ENCODE peak calls at places on chromosomes 7 and 10, in eight cellular contexts. L, X, E, V, B, O, G and Q are unnamed samples.
A peak's percentile ranks its signal among the peaks of the same experiment; 100 is the strongest.

GRCh38 chr10:28652101-28652500 is 25.2 kb upstream of the BAMBI start:
- DNase-seq in L (no peak), X (no peak), E (no peak), V (no peak), B (no peak), O (no peak), G (no peak), Q (no peak)

GRCh38 chr7:28747404-28747803 is 210.7 kb downstream of the TRIL start:
- DNase-seq in L (no peak), X (no peak), E (no peak), V (no peak), B (no peak), O (no peak), G (no peak), Q (no peak)

GRCh38 chr10:71068811-71069411 is 143.5 kb upstream of the UNC5B start:
- DNase-seq in L (peak; percentile 5), X (peak; percentile 2), E (no peak), V (peak; percentile 73), B (no peak), O (no peak), G (no peak), Q (no peak)

GRCh38 chr10:114764656-114765055 is 56.9 kb upstream of the FHIP2A start:
- DNase-seq in L (no peak), X (no peak), E (no peak), V (no peak), B (no peak), O (no peak), G (no peak), Q (no peak)

GRCh38 chr7:153476166-153476565 is 576.0 kb upstream of the DPP6 start:
- DNase-seq in L (no peak), X (no peak), E (no peak), V (no peak), B (no peak), O (no peak), G (no peak), Q (no peak)

GRCh38 chr10:50605280-50606270 is 18.2 kb downstream of the SGMS1 start:
- DNase-seq in L (peak; percentile 95), X (peak; percentile 98), E (no peak), V (no peak), B (no peak), O (no peak), G (peak; percentile 87), Q (no peak)

GRCh38 chr10:106535304-106535964 is 629.1 kb downstream of the SORCS1 start:
- DNase-seq in L (no peak), X (no peak), E (no peak), V (no peak), B (no peak), O (no peak), G (no peak), Q (no peak)

GRCh38 chr7:37419496-37419895 is 29.2 kb downstream of the ELMO1 start:
- DNase-seq in L (no peak), X (no peak), E (no peak), V (no peak), B (no peak), O (no peak), G (no peak), Q (no peak)

GRCh38 chr10:122373713-122374112 is 795 bp upstream of the PLEKHA1 start:
- DNase-seq in L (no peak), X (peak; percentile 4), E (no peak), V (no peak), B (no peak), O (no peak), G (no peak), Q (no peak)

GRCh38 chr10:16816830-16817124 is 447 bp downstream of the RSU1 start:
- DNase-seq in L (no peak), X (peak; percentile 33), E (no peak), V (no peak), B (no peak), O (no peak), G (peak; percentile 24), Q (no peak)

GRCh38 chr7:39950473-39951155 is 558 bp downstream of the CDK13 start:
- DNase-seq in L (peak; percentile 49), X (peak; percentile 40), E (peak; percentile 27), V (peak; percentile 24), B (peak; percentile 39), O (no peak), G (peak; percentile 45), Q (peak; percentile 31)

GRCh38 chr7:922334-923107 is 32.0 kb downstream of the ADAP1 start:
- DNase-seq in L (no peak), X (no peak), E (no peak), V (no peak), B (no peak), O (no peak), G (no peak), Q (no peak)

GRCh38 chr7:404782-405488 is 114.7 kb downstream of the PDGFA start:
- DNase-seq in L (no peak), X (no peak), E (no peak), V (no peak), B (no peak), O (no peak), G (no peak), Q (no peak)

GRCh38 chr7:134368851-134369533 is 52.3 kb upstream of the SLC35B4 start:
- DNase-seq in L (peak; percentile 74), X (peak; percentile 51), E (no peak), V (no peak), B (no peak), O (no peak), G (no peak), Q (no peak)

GRCh38 chr7:40583653-40584424 is 449.0 kb downstream of the SUGCT start:
- DNase-seq in L (no peak), X (no peak), E (no peak), V (no peak), B (no peak), O (no peak), G (no peak), Q (no peak)

GRCh38 chr10:99937630-99938029 is 72.1 kb downstream of the DNMBP start:
- DNase-seq in L (no peak), X (no peak), E (no peak), V (no peak), B (no peak), O (no peak), G (no peak), Q (no peak)

GRCh38 chr7:77439572-77439971 is 23.4 kb upstream of the GSAP start:
- DNase-seq in L (peak; percentile 47), X (no peak), E (no peak), V (peak; percentile 44), B (no peak), O (no peak), G (no peak), Q (no peak)

DNA sequence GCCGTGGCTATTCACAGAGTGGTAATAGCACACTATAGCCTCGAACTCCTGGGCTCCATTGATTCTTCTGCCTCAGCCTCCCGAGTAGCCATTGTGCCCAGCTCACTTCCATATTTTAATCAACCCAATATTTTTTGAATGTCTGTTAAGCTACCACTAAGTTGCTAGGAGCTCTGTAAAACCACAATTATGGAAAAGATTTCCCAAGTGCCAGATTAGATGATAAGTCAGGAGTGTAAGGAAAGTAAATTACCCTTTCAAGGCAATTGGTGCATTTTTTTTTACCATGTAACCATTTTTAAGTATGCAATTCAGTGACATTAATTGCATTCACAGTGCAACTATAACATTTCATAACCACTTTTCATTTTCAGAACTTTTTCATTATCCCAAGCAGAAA is 87.5 kb upstream of the GATAD1 start:
- DNase-seq in L (no peak), X (peak; percentile 10), E (no peak), V (no peak), B (no peak), O (no peak), G (no peak), Q (no peak)
- H3K9me3 ChIP-seq in L (no peaks in the 10 kb centered on the region), X (no peaks in the 10 kb centered on the region), E (no peaks in the 10 kb centered on the region), V (no peaks in the 10 kb centered on the region), B (no peaks in the 10 kb centered on the region), O (no peaks in the 10 kb centered on the region), G (no peaks in the 10 kb centered on the region), Q (no peaks in the 10 kb centered on the region)

GRCh38 chr10:37434091-37434490 is 308.7 kb downstream of the ANKRD30A start:
- DNase-seq in L (no peak), X (no peak), E (no peak), V (no peak), B (no peak), O (no peak), G (no peak), Q (no peak)
- H3K9me3 ChIP-seq in L (no peaks in the 10 kb centered on the region), X (no peaks in the 10 kb centered on the region), E (no peaks in the 10 kb centered on the region), V (no peaks in the 10 kb centered on the region), B (no peaks in the 10 kb centered on the region), O (no peaks in the 10 kb centered on the region), G (no peaks in the 10 kb centered on the region), Q (no peaks in the 10 kb centered on the region)

GRCh38 chr7:76354981-76355730 is 3.6 kb downstream of the YWHAG start:
- DNase-seq in L (no peak), X (no peak), E (no peak), V (no peak), B (no peak), O (no peak), G (no peak), Q (no peak)

GRCh38 chr7:76352193-76352592 is 6.6 kb downstream of the YWHAG start:
- DNase-seq in L (no peak), X (peak; percentile 56), E (no peak), V (no peak), B (no peak), O (no peak), G (no peak), Q (no peak)

GRCh38 chr7:76356115-76356514 is 2.7 kb downstream of the YWHAG start:
- DNase-seq in L (no peak), X (no peak), E (no peak), V (no peak), B (no peak), O (no peak), G (no peak), Q (no peak)

GRCh38 chr7:76354516-76354915 is 4.3 kb downstream of the YWHAG start:
- DNase-seq in L (no peak), X (no peak), E (no peak), V (no peak), B (no peak), O (no peak), G (no peak), Q (no peak)

GRCh38 chr7:76353744-76354143 is 5.0 kb downstream of the YWHAG start:
- DNase-seq in L (no peak), X (no peak), E (no peak), V (no peak), B (no peak), O (no peak), G (no peak), Q (no peak)
- H3K9me3 ChIP-seq in L (no peaks in the 10 kb centered on the region), X (no peaks in the 10 kb centered on the region), E (no peaks in the 10 kb centered on the region), V (no peaks in the 10 kb centered on the region), B (no peaks in the 10 kb centered on the region), O (no peaks in the 10 kb centered on the region), G (no peaks in the 10 kb centered on the region), Q (no peaks in the 10 kb centered on the region)

DNA sequence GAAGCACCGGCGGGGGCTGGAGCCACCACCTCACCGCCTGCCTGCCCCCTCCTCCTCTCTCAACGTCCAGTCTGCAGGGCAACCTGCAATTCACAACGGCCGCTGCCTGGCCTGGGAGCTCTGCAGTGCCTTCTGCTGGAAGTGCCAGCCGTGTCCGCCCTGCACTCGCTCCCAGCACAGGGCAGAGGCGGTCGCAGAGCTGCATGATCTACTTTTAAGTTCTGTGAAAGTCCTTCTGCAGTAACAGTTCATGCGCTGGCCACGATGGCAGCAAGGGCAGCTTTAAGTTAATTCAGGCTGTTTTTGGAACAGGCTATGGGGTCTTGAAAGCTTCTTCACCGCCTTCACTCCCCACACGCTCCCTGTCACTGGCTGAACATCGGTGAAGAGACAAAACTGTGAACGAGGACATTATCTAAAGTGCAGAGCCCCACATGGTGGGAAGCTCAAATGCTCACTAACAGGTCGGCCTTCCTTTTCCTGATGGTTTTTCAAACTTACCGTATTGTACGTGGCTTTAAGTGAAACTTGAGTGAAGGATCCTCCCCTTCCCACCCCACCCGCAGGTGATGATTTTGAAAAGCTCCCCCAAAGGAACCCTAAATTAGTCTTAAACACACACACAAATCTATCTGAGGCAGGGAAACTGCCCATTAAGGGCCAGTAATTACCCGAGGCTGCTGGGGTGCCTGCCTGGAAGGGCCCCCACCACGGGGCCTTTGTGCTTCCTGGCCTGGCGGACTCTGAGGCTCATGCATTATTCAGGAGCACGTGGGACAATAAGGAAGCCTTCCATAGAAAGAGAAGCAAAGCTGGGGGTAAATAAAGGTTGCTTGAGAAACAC is 504.3 kb downstream of the DNAJB6 start:
- DNase-seq in L (no peak), X (no peak), E (no peak), V (no peak), B (no peak), O (no peak), G (no peak), Q (no peak)
- H3K9me3 ChIP-seq in L (peaks cover 13% of the 10 kb centered on the region), X (peaks cover 58% of the 10 kb centered on the region), E (no peaks in the 10 kb centered on the region), V (no peaks in the 10 kb centered on the region), B (peaks cover 10% of the 10 kb centered on the region), O (no peaks in the 10 kb centered on the region), G (no peaks in the 10 kb centered on the region), Q (no peaks in the 10 kb centered on the region)